ENCODE peak calls at places on chromosomes 7 and 10, in five cellular contexts. J, U, W, R and L are unnamed samples.

GRCh38 chr7:128115326-128115820 is 84.1 kb upstream of the LRRC4 start:
- DNase-seq in J (no peak), U (no peak), W (no peak), R (no peak), L (no peak)

GRCh38 chr10:102997998-102998397 is 79.9 kb downstream of the CNNM2 start:
- DNase-seq in J (no peak), U (peak), W (no peak), R (no peak), L (no peak)

GRCh38 chr7:95718556-95719410 is 53.6 kb upstream of the DYNC1I1 start:
- DNase-seq in J (no peak), U (peak), W (no peak), R (peak), L (no peak)

GRCh38 chr7:112908106-112908505 is 117.9 kb upstream of the TMEM168 start:
- DNase-seq in J (no peak), U (no peak), W (no peak), R (no peak), L (no peak)

GRCh38 chr10:114328876-114329275 is 75.4 kb downstream of the AFAP1L2 start:
- DNase-seq in J (no peak), U (no peak), W (no peak), R (no peak), L (no peak)

GRCh38 chr7:95330194-95331003 is 6.1 kb upstream of the PON1 start:
- DNase-seq in J (no peak), U (peak), W (no peak), R (peak), L (no peak)

GRCh38 chr10:1195828-1196227 is 139.6 kb downstream of the WDR37 start:
- DNase-seq in J (no peak), U (no peak), W (no peak), R (no peak), L (no peak)

GRCh38 chr10:71638577-71639411 is 80.8 kb downstream of the C10orf105 start:
- DNase-seq in J (no peak), U (no peak), W (no peak), R (no peak), L (no peak)

GRCh38 chr10:89540550-89540949 is 5.2 kb upstream of the SLC16A12 start:
- DNase-seq in J (no peak), U (no peak), W (no peak), R (peak), L (no peak)

GRCh38 chr7:80218723-80219122 is 84.1 kb downstream of the GNAI1 start:
- DNase-seq in J (no peak), U (no peak), W (no peak), R (peak), L (no peak)

GRCh38 chr10:97127507-97127906 is 58.3 kb downstream of the SLIT1 start:
- DNase-seq in J (no peak), U (no peak), W (no peak), R (no peak), L (no peak)

GRCh38 chr10:24721254-24722106 is 2.2 kb downstream of the ARHGAP21 start:
- DNase-seq in J (peak), U (no peak), W (peak), R (peak), L (peak)

GRCh38 chr10:102040305-102040704 is 15.7 kb downstream of the ARMH3 start:
- DNase-seq in J (no peak), U (no peak), W (no peak), R (peak), L (no peak)

GRCh38 chr7:23473848-23474097 is 3.5 kb upstream of the IGF2BP3 start:
- DNase-seq in J (no peak), U (no peak), W (peak), R (no peak), L (peak)

GRCh38 chr10:95841711-95842498 is 65.9 kb upstream of the CC2D2B start:
- DNase-seq in J (peak), U (no peak), W (peak), R (peak), L (peak)

GRCh38 chr7:69657331-69657730 is 59.1 kb downstream of the AUTS2 start:
- DNase-seq in J (no peak), U (no peak), W (no peak), R (no peak), L (no peak)

GRCh38 chr7:46932656-46933424 is 649.1 kb downstream of the TNS3 start:
- DNase-seq in J (peak), U (no peak), W (no peak), R (peak), L (no peak)
- TF ChIP-seq CTCF in J (no peak), U (no peak), W (no peak), R (peak), L (no peak)

DNA sequence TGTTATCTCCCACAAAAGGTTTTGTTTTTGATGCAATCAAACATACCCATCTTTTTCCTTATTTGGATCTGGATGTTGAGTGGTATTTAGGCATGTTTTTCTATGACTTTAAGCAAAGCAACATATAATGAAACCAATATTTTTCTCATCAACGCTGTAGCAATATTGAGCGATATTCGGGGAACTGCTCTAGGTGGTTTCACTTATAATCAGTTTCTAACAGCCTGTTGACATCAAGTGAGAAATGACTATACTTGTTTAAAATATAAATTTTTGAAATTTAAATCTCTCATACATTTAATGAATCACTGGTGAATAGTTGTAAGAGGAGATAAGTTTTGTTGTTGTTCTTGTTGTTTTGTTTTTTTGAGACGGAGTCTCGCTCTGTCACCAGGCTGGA is 52.8 kb upstream of the CCAR1 start:
- DNase-seq in J (no peak), U (no peak), W (no peak), R (no peak), L (no peak)
- TF ChIP-seq CTCF in J (no peak), U (no peak), W (no peak), R (no peak), L (no peak)

GRCh38 chr10:6161913-6162312 is 40.8 kb upstream of the PFKFB3 start:
- DNase-seq in J (no peak), U (no peak), W (no peak), R (no peak), L (no peak)
- TF ChIP-seq CTCF in J (no peak), U (no peak), W (no peak), R (no peak), L (no peak)

GRCh38 chr7:107742678-107743566 is 1.0 kb upstream of the CBLL1 start:
- DNase-seq in J (no peak), U (no peak), W (peak), R (no peak), L (no peak)
- TF ChIP-seq CTCF in J (no peak), U (no peak), W (peak), R (no peak), L (no peak)

DNA sequence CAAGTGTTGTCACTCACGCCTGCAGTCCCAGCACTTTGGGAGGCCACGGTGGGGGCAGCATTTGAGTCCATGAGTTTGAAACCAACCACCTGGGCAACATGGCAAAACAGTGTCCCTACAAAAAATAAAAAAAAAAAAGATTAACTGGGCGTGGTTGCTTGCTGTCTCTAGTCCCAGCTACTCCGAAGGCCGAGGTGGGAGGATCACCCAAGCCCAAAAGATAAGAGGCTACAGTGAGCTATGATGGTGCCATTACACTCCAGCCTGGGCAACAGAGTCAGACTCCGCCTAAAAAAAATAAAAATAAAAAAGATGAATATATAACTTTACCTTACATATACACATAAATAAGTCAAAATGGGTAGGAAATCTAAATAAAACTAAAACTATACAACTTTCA is 2.5 kb upstream of the LMOD2 start:
- DNase-seq in J (no peak), U (no peak), W (no peak), R (no peak), L (no peak)
- TF ChIP-seq CTCF in J (no peak), U (no peak), W (no peak), R (no peak), L (no peak)

DNA sequence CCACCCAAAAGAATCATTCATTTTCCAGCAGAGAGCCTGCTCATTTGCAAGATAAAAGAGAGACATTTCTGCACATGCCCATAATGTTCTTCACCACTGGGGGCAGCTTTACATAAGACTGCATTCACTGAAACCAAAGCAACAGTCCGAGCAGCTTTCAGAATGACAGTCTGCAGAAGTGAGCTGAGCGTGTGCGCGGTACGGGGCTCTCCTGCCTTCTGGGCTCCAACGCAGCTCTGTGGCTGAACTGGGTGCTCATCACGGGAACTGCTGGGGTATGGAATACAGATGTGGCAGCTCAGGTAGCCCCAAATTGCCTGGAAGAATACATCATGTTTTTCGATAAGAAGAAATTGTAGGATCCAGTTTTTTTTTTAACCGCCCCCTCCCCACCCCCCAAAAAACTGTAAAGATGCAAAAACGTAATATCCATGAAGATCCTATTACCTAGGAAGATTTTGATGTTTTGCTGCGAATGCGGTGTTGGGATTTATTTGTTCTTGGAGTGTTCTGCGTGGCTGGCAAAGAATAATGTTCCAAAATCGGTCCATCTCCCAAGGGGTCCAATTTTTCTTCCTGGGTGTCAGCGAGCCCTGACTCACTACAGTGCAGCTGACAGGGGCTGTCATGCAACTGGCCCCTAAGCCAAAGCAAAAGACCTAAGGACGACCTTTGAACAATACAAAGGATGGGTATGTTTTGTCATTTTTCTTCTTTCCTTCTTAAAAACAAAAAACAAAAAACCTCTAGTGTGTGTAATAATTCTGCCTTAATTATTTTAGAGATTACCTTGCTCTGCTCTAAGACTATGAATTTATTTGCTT is at the start of gene LRRTM3:
- DNase-seq in J (peak), U (peak), W (peak), R (peak), L (peak)
- TF ChIP-seq CTCF in J (peak), U (peak), W (peak), R (peak), L (peak)

DNA sequence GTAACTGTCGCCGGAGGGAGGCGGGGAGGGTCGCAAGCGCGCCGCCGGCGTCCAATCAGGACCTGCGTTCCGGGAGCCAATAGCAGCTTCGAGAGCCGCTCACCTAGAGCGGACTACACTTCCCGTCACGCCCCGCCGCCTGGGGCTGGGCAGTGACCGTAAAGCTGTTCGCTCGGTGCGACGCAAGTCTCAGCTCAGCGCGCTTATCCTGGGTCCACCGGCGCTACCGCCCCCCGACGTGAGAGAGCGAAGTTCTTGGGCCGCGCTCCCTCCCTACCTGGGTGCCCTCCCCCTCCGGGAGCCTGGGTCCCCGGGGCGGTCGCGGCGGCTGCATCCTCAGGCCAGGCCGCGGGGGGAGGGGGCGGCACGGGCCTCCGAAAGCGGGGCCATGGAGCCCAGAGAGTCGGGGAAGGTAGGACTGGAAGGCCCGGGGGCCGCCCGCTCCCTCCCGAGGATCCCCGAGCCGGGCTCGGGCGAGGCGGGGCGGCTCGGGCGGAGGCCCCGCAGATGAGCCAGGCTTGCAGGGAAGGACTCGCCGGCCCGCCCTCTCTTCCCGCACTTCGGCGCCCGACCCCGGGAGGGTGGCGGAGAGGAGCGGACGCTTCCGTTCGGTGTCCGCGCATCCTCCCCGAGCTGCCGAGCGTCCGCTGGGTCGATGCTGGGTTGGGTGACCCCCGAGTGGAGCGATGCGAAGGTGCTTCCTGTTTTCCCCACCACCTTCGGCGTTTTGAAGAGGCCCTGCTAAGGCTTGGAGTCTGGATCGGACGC is at the start of gene ZNF862:
- DNase-seq in J (peak), U (peak), W (peak), R (peak), L (peak)
- TF ChIP-seq CTCF in J (no peak), U (no peak), W (no peak), R (no peak), L (no peak)

GRCh38 chr7:117949232-117949631 is 76.0 kb upstream of the CTTNBP2 start:
- DNase-seq in J (peak), U (no peak), W (no peak), R (no peak), L (no peak)
- TF ChIP-seq CTCF in J (peak), U (no peak), W (no peak), R (no peak), L (no peak)

DNA sequence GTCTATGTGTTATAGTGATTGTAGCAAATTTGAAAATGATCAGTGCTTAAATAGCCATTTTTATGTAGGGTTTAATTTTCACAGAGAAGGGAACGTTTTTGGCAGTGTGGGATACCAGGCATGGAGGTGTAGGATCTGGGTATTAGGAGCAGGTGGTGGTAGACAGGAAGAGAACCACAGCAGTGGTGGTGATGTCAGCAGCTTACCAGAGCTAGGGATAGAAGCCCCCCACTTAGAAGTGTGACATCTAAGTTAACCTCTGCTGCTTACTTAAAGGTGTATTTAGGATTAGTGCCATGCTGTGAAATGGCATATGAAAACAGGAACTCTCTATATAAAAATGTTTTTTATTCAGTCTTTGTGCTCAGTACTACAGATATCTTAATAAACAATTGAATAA is 73.8 kb downstream of the CREM start:
- DNase-seq in J (no peak), U (no peak), W (no peak), R (no peak), L (no peak)
- TF ChIP-seq CTCF in J (no peak), U (no peak), W (no peak), R (no peak), L (no peak)